ENCODE peak calls at places on chromosome 4, in five cellular contexts. A is PC-3; Z is activated CD4-positive, alpha-beta T cell treated with anti-CD3 and anti-CD28 coated beads for 48 hours; L is OCI-LY7; P is cardiac muscle cell. V is an unnamed sample.

GRCh38 chr4:181301735-181302380 is 941.3 kb upstream of the TENM3 start:
- DNase-seq in A (peak), Z (peak), L (peak), P (peak), V (peak)

GRCh38 chr4:86247328-86247727 is 112.5 kb downstream of the MAPK10 start:
- DNase-seq in A (no peak), Z (no peak), L (no peak), P (no peak), V (no peak)

GRCh38 chr4:152976466-152976761 is 40.3 kb downstream of the FHDC1 start:
- DNase-seq in A (no peak), Z (no peak), L (no peak), P (no peak), V (no peak)

GRCh38 chr4:159540038-159540437 is 437.2 kb downstream of the RAPGEF2 start:
- DNase-seq in A (no peak), Z (no peak), L (no peak), P (peak), V (no peak)

GRCh38 chr4:18020145-18020670 is 1.3 kb downstream of the LCORL start:
- DNase-seq in A (peak), Z (peak), L (peak), P (peak), V (no peak)

GRCh38 chr4:687048-687974 is 1.6 kb downstream of the SLC49A3 start:
- DNase-seq in A (peak), Z (no peak), L (no peak), P (no peak), V (peak)

GRCh38 chr4:2932561-2932950 is 30.6 kb downstream of the NOP14 start:
- DNase-seq in A (no peak), Z (no peak), L (no peak), P (no peak), V (no peak)

GRCh38 chr4:185665655-185666054 is 130.3 kb upstream of the PDLIM3 start:
- DNase-seq in A (peak), Z (no peak), L (no peak), P (no peak), V (no peak)

GRCh38 chr4:169458575-169458974 is 153.8 kb downstream of the NEK1 start:
- DNase-seq in A (no peak), Z (no peak), L (no peak), P (no peak), V (no peak)

GRCh38 chr4:100933628-100934027 is 413.7 kb downstream of the PPP3CA start:
- DNase-seq in A (no peak), Z (no peak), L (no peak), P (no peak), V (no peak)

V was measured in astrocyte.